ENCODE peak calls at places on chromosomes 4 and X, in four cellular contexts. J, D, R and C are unnamed samples.

GRCh38 chrX:57595381-57595811 is 3.6 kb downstream of the ZXDB start:
- DNase-seq in J (peak; percentile 82), D (peak; percentile 71), R (no peak), C (no peak)

GRCh38 chr4:58042176-58042575 is 932.0 kb upstream of the IGFBP7 start:
- DNase-seq in J (no peak), D (no peak), R (no peak), C (no peak)

GRCh38 chr4:110193822-110194761 is 4.3 kb downstream of the ELOVL6 start:
- DNase-seq in J (peak; percentile 97), D (peak; percentile 98), R (peak; percentile 87), C (peak; percentile 56)

GRCh38 chr4:110926841-110927400 is 304.0 kb upstream of the PITX2 start:
- DNase-seq in J (no peak), D (no peak), R (no peak), C (no peak)

GRCh38 chr4:168362025-168362401 is 43.5 kb upstream of the DDX60 start:
- DNase-seq in J (no peak), D (no peak), R (no peak), C (no peak)

GRCh38 chr4:5784960-5785611 is 74.1 kb downstream of the EVC start:
- DNase-seq in J (peak; percentile 60), D (no peak), R (no peak), C (no peak)

GRCh38 chr4:74501579-74501978 is 56.6 kb downstream of the AREG start:
- DNase-seq in J (peak; percentile 93), D (peak; percentile 83), R (no peak), C (no peak)

GRCh38 chrX:100685284-100685996 is 41.4 kb downstream of the SRPX2 start:
- DNase-seq in J (peak; percentile 81), D (peak; percentile 78), R (peak; percentile 69), C (peak; percentile 67)

GRCh38 chrX:25968920-25969319 is 169.2 kb upstream of the MAGEB18 start:
- DNase-seq in J (peak; percentile 2), D (peak; percentile 1), R (peak; percentile 34), C (peak; percentile 52)

GRCh38 chrX:132114607-132115006 is 13.2 kb downstream of the FRMD7 start:
- DNase-seq in J (no peak), D (no peak), R (no peak), C (no peak)

GRCh38 chr4:70356185-70356584 is 4.4 kb upstream of the SMR3A start:
- DNase-seq in J (no peak), D (no peak), R (no peak), C (no peak)

GRCh38 chr4:150063128-150063527 is 15.1 kb upstream of the DCLK2 start:
- DNase-seq in J (no peak), D (peak; percentile 29), R (no peak), C (no peak)

GRCh38 chr4:115841873-115842272 is 728.5 kb upstream of the NDST4 start:
- DNase-seq in J (no peak), D (no peak), R (no peak), C (no peak)

GRCh38 chr4:15144967-15145295 is 142.7 kb downstream of the CPEB2 start:
- DNase-seq in J (no peak), D (no peak), R (no peak), C (no peak)

GRCh38 chr4:136562842-136563241 is 969.5 kb downstream of the PCDH18 start:
- DNase-seq in J (peak; percentile 15), D (peak; percentile 46), R (no peak), C (no peak)

GRCh38 chr4:1976416-1977352 is 32.1 kb downstream of the NELFA start:
- DNase-seq in J (no peak), D (no peak), R (no peak), C (no peak)

GRCh38 chr4:5759236-5760075 is 48.5 kb downstream of the EVC start:
- DNase-seq in J (no peak), D (no peak), R (no peak), C (no peak)

GRCh38 chrX:72609313-72609712 is 36.7 kb upstream of the HDAC8 start:
- DNase-seq in J (peak; percentile 30), D (peak; percentile 5), R (no peak), C (no peak)
- TF ChIP-seq CTCF in J (peak; percentile 22), D (no peak), R (peak; percentile 24), C (no peak)

GRCh38 chr4:145148980-145149379 is 31.4 kb downstream of the OTUD4 start:
- DNase-seq in J (peak; percentile 10), D (no peak), R (no peak), C (no peak)

GRCh38 chr4:145153904-145154298 is 26.5 kb downstream of the OTUD4 start:
- DNase-seq in J (no peak), D (no peak), R (no peak), C (no peak)

GRCh38 chr4:145153181-145153903 is 27.0 kb downstream of the OTUD4 start:
- DNase-seq in J (no peak), D (no peak), R (no peak), C (no peak)

GRCh38 chr4:145155268-145155870 is 25.0 kb downstream of the OTUD4 start:
- DNase-seq in J (no peak), D (no peak), R (no peak), C (no peak)

DNA sequence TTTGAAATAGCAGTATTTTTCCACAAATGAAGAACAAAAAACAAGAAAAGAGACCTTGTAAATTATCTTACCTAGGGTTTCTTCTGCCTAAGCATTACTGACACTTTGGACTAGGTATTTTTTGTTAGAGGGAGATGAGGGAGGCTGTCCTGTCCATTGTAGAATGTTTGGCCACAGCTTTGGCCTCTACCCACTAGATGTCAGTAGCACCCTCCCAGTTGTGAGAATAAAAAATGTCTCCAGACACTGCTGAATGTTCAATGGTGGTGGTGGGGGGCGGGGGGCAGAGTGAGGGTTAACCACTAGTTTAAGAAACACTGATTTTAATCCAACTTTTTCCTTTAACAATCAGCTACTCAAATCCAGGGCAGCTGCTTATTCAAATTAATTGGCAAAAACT is 25.8 kb downstream of the OTUD4 start:
- DNase-seq in J (peak; percentile 37), D (peak; percentile 30), R (peak; percentile 24), C (peak; percentile 46)
- TF ChIP-seq CTCF in J (peak; percentile 56), D (peak; percentile 73), R (peak; percentile 63), C (peak; percentile 11)

GRCh38 chr4:20338841-20339240 is 87.1 kb downstream of the SLIT2 start:
- DNase-seq in J (peak; percentile 22), D (no peak), R (no peak), C (no peak)

GRCh38 chr4:20337261-20337664 is 85.6 kb downstream of the SLIT2 start:
- DNase-seq in J (peak; percentile 72), D (peak; percentile 79), R (no peak), C (no peak)

DNA sequence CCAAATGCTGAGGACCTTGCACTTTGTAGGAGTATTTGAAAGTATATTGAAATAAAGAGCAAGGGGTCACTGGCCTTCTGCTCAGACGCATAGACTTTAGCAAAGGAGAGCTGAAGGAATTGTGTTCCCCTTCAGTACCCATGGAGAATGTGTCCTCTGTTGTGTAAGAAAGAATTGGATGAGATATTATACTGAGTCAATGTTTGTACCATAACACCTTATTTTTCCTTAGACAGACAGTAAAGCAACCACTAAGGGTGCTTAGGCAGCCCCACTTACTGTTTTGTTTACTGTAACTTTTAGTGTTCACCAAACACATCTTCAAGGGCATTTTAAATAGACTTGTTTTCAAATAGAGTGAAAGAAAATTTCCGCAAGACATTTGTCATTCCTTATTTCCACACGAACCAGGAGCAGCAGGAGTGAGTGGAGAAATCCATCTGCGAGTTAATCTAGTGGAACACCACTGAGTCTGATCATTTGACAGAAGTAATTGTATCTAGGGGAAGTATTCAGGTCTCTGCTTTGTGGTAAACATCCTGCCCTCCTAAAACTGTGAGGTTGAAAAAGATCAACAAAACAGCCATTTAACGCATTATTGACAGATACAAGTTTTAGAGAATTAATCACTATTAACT is 89.5 kb downstream of the SLIT2 start:
- DNase-seq in J (no peak), D (no peak), R (no peak), C (no peak)
- TF ChIP-seq CTCF in J (no peak), D (no peak), R (no peak), C (no peak)

GRCh38 chr4:8168832-8169598 is 10.4 kb upstream of the ABLIM2 start:
- DNase-seq in J (no peak), D (no peak), R (no peak), C (no peak)

GRCh38 chr4:8169763-8170162 is 11.2 kb upstream of the ABLIM2 start:
- DNase-seq in J (no peak), D (no peak), R (no peak), C (no peak)

GRCh38 chr4:8167291-8167690 is 8.7 kb upstream of the ABLIM2 start:
- DNase-seq in J (no peak), D (no peak), R (no peak), C (no peak)

GRCh38 chr4:8167815-8168214 is 9.2 kb upstream of the ABLIM2 start:
- DNase-seq in J (no peak), D (no peak), R (no peak), C (no peak)

GRCh38 chr4:8168232-8168631 is 9.6 kb upstream of the ABLIM2 start:
- DNase-seq in J (no peak), D (no peak), R (no peak), C (no peak)
- TF ChIP-seq CTCF in J (peak; percentile 41), D (peak; percentile 38), R (peak; percentile 46), C (peak; percentile 99)

GRCh38 chr4:17492058-17492741 is 19.7 kb downstream of the QDPR start:
- DNase-seq in J (peak; percentile 59), D (no peak), R (no peak), C (no peak)
- TF ChIP-seq CTCF in J (no peak), D (no peak), R (no peak), C (no peak)

DNA sequence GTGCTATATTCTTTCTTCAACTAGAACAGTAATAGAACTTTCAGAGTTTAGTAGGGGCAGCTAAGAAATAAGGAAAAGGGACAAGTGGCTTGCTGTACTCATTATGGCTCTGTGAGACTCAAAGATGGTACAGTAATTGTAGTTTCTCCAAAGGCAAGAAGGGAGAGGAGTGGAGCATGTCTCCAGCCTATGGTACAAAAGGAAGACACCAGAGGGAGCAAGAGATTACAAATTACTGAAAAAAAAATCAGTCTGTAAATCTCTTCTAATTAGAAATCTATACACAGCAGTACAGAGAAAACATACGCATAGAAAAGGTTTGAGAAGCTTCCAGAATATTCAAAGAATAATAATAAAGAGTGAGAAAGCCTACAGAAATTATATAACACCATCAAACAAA is 61.4 kb downstream of the KLHL4 start:
- DNase-seq in J (peak; percentile 5), D (no peak), R (no peak), C (no peak)
- TF ChIP-seq CTCF in J (peak; percentile 22), D (peak; percentile 26), R (peak; percentile 29), C (no peak)

GRCh38 chr4:87390931-87391782 is at the start of gene HSD17B11:
- DNase-seq in J (peak; percentile 96), D (peak; percentile 94), R (peak; percentile 94), C (peak; percentile 80)
- TF ChIP-seq CTCF in J (peak; percentile 23), D (no peak), R (no peak), C (no peak)